ENCODE peak calls at places on chromosomes 5 and 9, in five cellular contexts. D, O, A, W and Y are unnamed samples.

GRCh38 chr5:2465383-2465782 is 286.1 kb downstream of the IRX2 start:
- DNase-seq in W (no peak), O (no peak), A (no peak), D (no peak), Y (no peak)

GRCh38 chr9:36161187-36161586 is 8.0 kb upstream of the CCIN start:
- DNase-seq in A (no peak), O (no peak), W (no peak), D (no peak), Y (no peak)

GRCh38 chr5:43156388-43156787 is 35.6 kb upstream of the NIM1K start:
- DNase-seq in A (no peak), D (no peak), O (peak), W (no peak), Y (no peak)

GRCh38 chr9:89007041-89007440 is 15.8 kb downstream of the S1PR3 start:
- DNase-seq in D (no peak), W (no peak), O (no peak), A (no peak), Y (peak)

GRCh38 chr9:75039006-75039405 is 10.9 kb upstream of the CARNMT1 start:
- DNase-seq in W (no peak), A (no peak), D (no peak), O (no peak), Y (no peak)

GRCh38 chr5:65128226-65128625 is 353.5 kb downstream of the ADAMTS6 start:
- DNase-seq in W (no peak), A (no peak), O (no peak), D (no peak), Y (no peak)

GRCh38 chr5:69416699-69417098 is 1.8 kb downstream of the MARVELD2 start:
- DNase-seq in D (no peak), W (no peak), A (no peak), O (no peak), Y (no peak)

GRCh38 chr5:997001-997474 is 11.6 kb upstream of the NKD2 start:
- DNase-seq in D (no peak), A (peak), W (no peak), O (no peak), Y (no peak)

GRCh38 chr5:4947899-4948556 is 192.1 kb upstream of the ADAMTS16 start:
- DNase-seq in W (no peak), D (no peak), A (no peak), O (no peak), Y (no peak)

GRCh38 chr9:20611751-20612287 is 10.5 kb downstream of the MLLT3 start:
- DNase-seq in A (no peak), D (no peak), O (peak), W (no peak), Y (no peak)

GRCh38 chr5:138661342-138661975 is 86.3 kb upstream of the HSPA9 start:
- DNase-seq in A (no peak), O (no peak), W (no peak), D (no peak), Y (no peak)

GRCh38 chr9:127837346-127837745 is 17.1 kb downstream of the ENG start:
- DNase-seq in O (no peak), W (no peak), D (no peak), A (no peak), Y (no peak)

GRCh38 chr9:114694146-114694545 is 12.2 kb upstream of the TEX48 start:
- DNase-seq in A (no peak), D (no peak), W (no peak), O (no peak), Y (no peak)

GRCh38 chr5:149937610-149938009 is 7.0 kb downstream of the PDE6A start:
- DNase-seq in O (no peak), A (no peak), W (no peak), D (no peak), Y (no peak)

GRCh38 chr5:157137691-157138090 is 5.0 kb downstream of the MED7 start:
- DNase-seq in A (no peak), O (no peak), D (no peak), W (no peak), Y (no peak)

GRCh38 chr5:77518304-77518703 is 26.2 kb upstream of the WDR41 start:
- DNase-seq in D (no peak), O (no peak), A (no peak), W (no peak), Y (no peak)

GRCh38 chr9:27227192-27227591 is 69.8 kb downstream of the EQTN start:
- DNase-seq in O (peak), W (no peak), A (no peak), D (no peak), Y (no peak)

GRCh38 chr5:107389769-107390168 is 281.0 kb downstream of the EFNA5 start:
- DNase-seq in D (no peak), W (no peak), O (no peak), A (no peak), Y (no peak)

GRCh38 chr5:113607361-113607760 is 93.9 kb downstream of the YTHDC2 start:
- DNase-seq in O (no peak), W (no peak), D (no peak), A (no peak), Y (no peak)

GRCh38 chr9:75148551-75148950 is 60.2 kb downstream of the OSTF1 start:
- DNase-seq in A (no peak), W (no peak), O (peak), D (no peak), Y (no peak)

GRCh38 chr9:93126151-93126781 is 7.8 kb downstream of the NINJ1 start:
- DNase-seq in O (no peak), D (peak), W (peak), A (peak), Y (no peak)

GRCh38 chr9:35836595-35836994 is 7.6 kb downstream of the TMEM8B start:
- DNase-seq in A (no peak), D (no peak), O (no peak), W (no peak), Y (no peak)

GRCh38 chr5:176533894-176534611 is 3.1 kb downstream of the RNF44 start:
- DNase-seq in O (no peak), A (peak), D (peak), W (peak), Y (no peak)

GRCh38 chr5:134127988-134128647 is 13.6 kb downstream of the TCF7 start:
- DNase-seq in A (no peak), W (no peak), D (peak), O (no peak), Y (no peak)

GRCh38 chr5:134127376-134127861 is 12.9 kb downstream of the TCF7 start:
- DNase-seq in A (peak), W (no peak), O (peak), D (peak), Y (no peak)

GRCh38 chr5:134123360-134123759 is 8.9 kb downstream of the TCF7 start:
- DNase-seq in A (no peak), D (peak), O (no peak), W (no peak), Y (no peak)

GRCh38 chr5:134124289-134125194 is 10.1 kb downstream of the TCF7 start:
- DNase-seq in W (no peak), O (no peak), D (no peak), A (no peak), Y (no peak)

GRCh38 chr5:134125195-134126015 is 10.9 kb downstream of the TCF7 start:
- DNase-seq in W (no peak), D (peak), O (peak), A (peak), Y (no peak)
- H3K27ac ChIP-seq in W (no peak), D (no peak), O (peak), A (peak), Y (peak)

GRCh38 chr5:173765661-173766060 is 122.5 kb upstream of the CPEB4 start:
- DNase-seq in D (no peak), A (no peak), O (no peak), W (no peak), Y (no peak)

GRCh38 chr5:173764321-173765029 is 123.7 kb upstream of the CPEB4 start:
- DNase-seq in O (peak), A (peak), D (peak), W (peak), Y (no peak)

GRCh38 chr5:173763410-173763809 is 124.7 kb upstream of the CPEB4 start:
- DNase-seq in D (no peak), A (no peak), W (no peak), O (no peak), Y (no peak)

GRCh38 chr5:173762930-173763329 is 125.2 kb upstream of the CPEB4 start:
- DNase-seq in O (no peak), D (no peak), W (peak), A (no peak), Y (no peak)

GRCh38 chr5:173765030-173765644 is 123.0 kb upstream of the CPEB4 start:
- DNase-seq in O (no peak), A (no peak), D (no peak), W (no peak), Y (no peak)
- H3K27ac ChIP-seq in O (peak), A (peak), D (no peak), W (peak), Y (peak)

GRCh38 chr5:172791726-172792445 is 20.9 kb upstream of the DUSP1 start:
- DNase-seq in A (no peak), O (no peak), W (no peak), D (no peak), Y (no peak)
- H3K27ac ChIP-seq in A (no peak), O (no peak), W (no peak), D (no peak), Y (no peak)

GRCh38 chr9:136902259-136902821 is 16.0 kb downstream of the TRAF2 start:
- DNase-seq in O (peak), A (peak), D (peak), W (peak), Y (no peak)
- H3K27ac ChIP-seq in O (peak), A (peak), D (peak), W (peak), Y (peak)

DNA sequence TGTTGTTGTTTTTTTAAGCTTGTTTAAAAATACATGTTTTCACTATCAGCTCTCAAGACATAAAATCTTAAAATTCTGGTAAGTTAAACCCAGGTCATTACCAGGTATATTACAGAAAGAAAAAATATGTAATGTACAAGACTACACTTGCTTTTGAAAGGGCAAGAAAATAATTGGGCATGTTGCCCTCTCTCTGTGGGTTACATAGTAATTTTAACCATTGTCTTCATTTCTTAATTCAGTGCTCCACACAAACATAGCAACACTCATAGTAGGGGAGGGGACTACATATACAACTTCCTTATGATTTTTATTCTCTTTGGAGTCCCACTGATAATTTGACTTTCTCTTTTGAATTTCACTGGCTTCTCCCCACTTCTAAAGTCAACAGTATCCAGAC is 200.4 kb downstream of the ARL15 start:
- DNase-seq in W (no peak), A (no peak), O (no peak), D (no peak), Y (no peak)
- H3K27ac ChIP-seq in W (no peak), A (no peak), O (no peak), D (no peak), Y (no peak)

DNA sequence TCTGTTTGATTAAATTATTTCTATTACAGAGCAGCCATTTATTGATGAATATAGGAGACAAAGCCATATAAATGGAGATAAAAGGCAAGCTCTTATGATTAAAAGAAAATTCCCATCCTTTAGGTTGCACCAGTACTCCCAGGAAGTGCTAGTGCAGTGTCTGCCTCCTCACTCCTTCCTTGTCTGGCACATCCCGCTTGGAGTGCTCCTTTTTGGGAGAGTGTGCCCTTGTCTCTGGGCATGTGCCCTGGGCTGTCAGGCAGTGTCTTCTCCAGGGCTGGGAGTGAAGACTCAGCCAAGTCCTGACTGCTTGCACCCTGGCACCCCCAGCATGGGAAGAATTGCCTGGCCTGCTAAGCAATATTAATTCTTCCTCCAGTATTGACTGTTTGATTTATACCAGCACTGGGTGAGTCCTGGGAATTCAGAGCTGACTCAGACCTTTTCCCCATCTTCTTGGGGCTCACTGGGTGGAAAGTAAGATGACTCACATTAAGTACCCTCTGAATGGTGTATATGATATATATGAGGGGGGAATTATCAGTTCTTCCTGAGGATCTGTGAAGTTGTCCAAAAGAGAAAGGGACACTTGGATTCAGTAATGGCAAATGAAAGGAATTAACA is 62.1 kb downstream of the ZSWIM6 start:
- DNase-seq in A (no peak), D (no peak), W (no peak), O (no peak), Y (no peak)
- H3K27ac ChIP-seq in A (no peak), D (no peak), W (no peak), O (no peak), Y (no peak)

GRCh38 chr9:136354592-136355085 is 8.9 kb downstream of the DNLZ start:
- DNase-seq in A (peak), D (no peak), O (no peak), W (no peak), Y (no peak)

GRCh38 chr9:136355616-136356557 is 7.7 kb downstream of the DNLZ start:
- DNase-seq in O (no peak), D (no peak), W (no peak), A (no peak), Y (no peak)

GRCh38 chr9:136353088-136353487 is 10.5 kb downstream of the DNLZ start:
- DNase-seq in A (no peak), W (no peak), D (no peak), O (no peak), Y (no peak)

GRCh38 chr9:136352682-136353081 is 10.9 kb downstream of the DNLZ start:
- DNase-seq in D (no peak), O (no peak), A (no peak), W (no peak), Y (peak)

GRCh38 chr9:136353757-136354488 is 9.6 kb downstream of the DNLZ start:
- DNase-seq in O (no peak), W (no peak), A (no peak), D (no peak), Y (no peak)
- H3K27ac ChIP-seq in O (no peak), W (no peak), A (peak), D (no peak), Y (no peak)

DNA sequence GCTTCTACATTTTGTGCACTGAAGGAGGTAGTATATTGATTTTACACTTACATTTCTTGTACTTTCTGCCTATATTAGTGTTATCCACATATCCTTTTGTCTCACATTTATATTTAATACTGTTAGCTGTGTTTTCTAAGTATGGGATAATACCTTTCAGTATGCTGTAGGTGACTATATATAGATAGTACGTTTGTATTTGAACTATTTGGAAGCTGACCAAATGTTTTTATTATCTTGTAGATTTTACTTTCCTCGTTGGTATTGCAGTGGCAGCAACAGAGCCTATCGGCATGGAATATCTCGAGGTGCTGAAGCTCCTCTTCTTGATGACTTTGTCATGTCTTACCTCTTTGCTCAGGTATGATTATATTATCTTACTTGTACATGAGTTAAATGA is 59.1 kb downstream of the JAK2 start:
- DNase-seq in O (no peak), A (no peak), D (no peak), W (no peak), Y (no peak)
- H3K27ac ChIP-seq in O (no peak), A (peak), D (no peak), W (no peak), Y (no peak)